ENCODE peak calls at places on chromosomes 12 and 14, in nine cellular contexts. L, V, Z, D, K, C, F, G and B are unnamed samples.

GRCh38 chr14:104563742-104564615 is 15.6 kb upstream of the C14orf180 start:
- DNase-seq in F (peak), G (peak), C (peak), V (no peak), K (peak), D (peak), L (peak), Z (no peak), B (peak)

GRCh38 chr12:132754555-132754954 is 7.1 kb downstream of the ANKLE2 start:
- DNase-seq in L (no peak), D (peak), K (no peak), C (no peak), Z (no peak), F (no peak), G (no peak), V (no peak), B (no peak)

GRCh38 chr12:50110127-50110761 is 1.8 kb upstream of the COX14 start:
- DNase-seq in G (peak), D (peak), Z (no peak), F (peak), K (no peak), C (no peak), L (no peak), V (peak), B (peak)

GRCh38 chr12:120079352-120080042 is 37.1 kb downstream of the RAB35 start:
- DNase-seq in K (no peak), C (peak), Z (no peak), G (no peak), L (no peak), D (no peak), F (peak), V (peak), B (no peak)

GRCh38 chr12:85155791-85156190 is 119.6 kb downstream of the LRRIQ1 start:
- DNase-seq in F (peak), V (peak), L (no peak), Z (peak), K (no peak), G (no peak), C (peak), D (peak), B (no peak)

GRCh38 chr14:101495827-101496778 is 65.2 kb upstream of the DIO3 start:
- DNase-seq in L (no peak), Z (no peak), K (no peak), F (no peak), C (no peak), D (no peak), V (no peak), G (no peak), B (peak)

GRCh38 chr12:39103552-39104165 is 198.3 kb upstream of the CPNE8 start:
- DNase-seq in G (peak), F (peak), D (peak), L (no peak), C (peak), V (peak), Z (peak), K (peak), B (no peak)

GRCh38 chr14:95361373-95362179 is 41.9 kb upstream of the CLMN start:
- DNase-seq in F (peak), L (no peak), D (peak), G (no peak), K (no peak), C (peak), V (peak), Z (no peak), B (peak)

GRCh38 chr14:89614009-89614691 is 197.1 kb upstream of the FOXN3 start:
- DNase-seq in K (no peak), G (no peak), L (no peak), D (no peak), F (peak), V (no peak), C (no peak), Z (no peak), B (no peak)

GRCh38 chr12:19165446-19165845 is 35.9 kb downstream of the PLEKHA5 start:
- DNase-seq in L (no peak), Z (no peak), F (no peak), K (no peak), D (no peak), G (no peak), V (no peak), C (peak), B (no peak)

GRCh38 chr12:46492471-46493351 is 120.1 kb upstream of the SLC38A2 start:
- DNase-seq in F (peak), D (no peak), L (peak), V (no peak), K (no peak), Z (peak), G (peak), C (peak), B (no peak)

DNA sequence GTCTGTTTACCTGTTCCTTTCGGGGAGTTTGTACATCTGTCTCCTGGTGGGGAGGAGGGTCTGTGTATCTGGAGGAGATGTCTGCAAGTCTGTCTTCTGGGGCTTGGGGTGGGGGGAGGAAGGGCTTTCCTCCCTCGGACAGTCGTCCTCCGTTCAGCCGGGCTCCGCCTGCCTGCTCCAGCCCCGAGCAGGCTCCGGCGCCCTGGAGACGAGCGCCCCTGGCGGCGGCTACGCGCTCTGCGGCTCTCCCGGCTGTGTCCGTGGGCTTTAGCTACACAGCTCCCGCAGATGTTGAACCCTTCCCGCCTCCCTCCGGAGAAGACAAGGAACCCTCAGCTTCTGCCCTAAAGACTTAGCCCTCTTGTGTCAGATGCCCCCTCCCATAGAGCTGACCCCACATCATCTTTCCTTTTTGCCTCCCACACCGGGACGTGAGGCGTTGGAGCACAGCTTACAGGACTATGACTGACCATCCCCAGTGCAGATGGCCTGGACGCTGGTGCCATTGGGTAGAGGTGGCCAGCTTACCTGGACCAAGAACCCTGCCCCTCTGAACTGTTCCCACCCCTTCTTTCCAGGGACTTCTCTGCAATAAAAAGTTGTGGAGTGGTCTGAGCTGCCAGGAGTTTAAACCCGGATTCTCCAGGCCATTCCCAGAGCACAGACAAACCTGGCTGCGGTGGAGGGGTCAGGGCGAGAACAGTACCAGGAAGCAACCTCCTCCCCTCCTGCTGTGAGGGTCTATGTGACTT is 4.7 kb downstream of the KRT86 start:
- DNase-seq in L (peak), C (peak), Z (peak), G (peak), K (peak), D (peak), V (peak), F (peak), B (peak)
- H3K4me3 ChIP-seq in L (no peak), C (peak), Z (peak), G (no peak), K (no peak), D (no peak), V (no peak), F (no peak), B (no peak)

GRCh38 chr12:3197131-3197818 is 120.1 kb downstream of the TSPAN9 start:
- DNase-seq in Z (no peak), C (no peak), K (no peak), F (no peak), V (no peak), G (no peak), D (no peak), L (no peak), B (no peak)

GRCh38 chr12:3201741-3202500 is 124.7 kb downstream of the TSPAN9 start:
- DNase-seq in L (no peak), C (no peak), D (no peak), K (no peak), F (no peak), Z (no peak), G (no peak), V (no peak), B (no peak)

GRCh38 chr12:3200032-3200617 is 122.9 kb downstream of the TSPAN9 start:
- DNase-seq in G (no peak), F (peak), C (peak), V (no peak), D (no peak), Z (peak), L (peak), K (no peak), B (peak)

GRCh38 chr12:3200779-3201738 is 123.9 kb downstream of the TSPAN9 start:
- DNase-seq in F (no peak), C (no peak), V (no peak), G (no peak), L (no peak), K (no peak), Z (no peak), D (no peak), B (no peak)

DNA sequence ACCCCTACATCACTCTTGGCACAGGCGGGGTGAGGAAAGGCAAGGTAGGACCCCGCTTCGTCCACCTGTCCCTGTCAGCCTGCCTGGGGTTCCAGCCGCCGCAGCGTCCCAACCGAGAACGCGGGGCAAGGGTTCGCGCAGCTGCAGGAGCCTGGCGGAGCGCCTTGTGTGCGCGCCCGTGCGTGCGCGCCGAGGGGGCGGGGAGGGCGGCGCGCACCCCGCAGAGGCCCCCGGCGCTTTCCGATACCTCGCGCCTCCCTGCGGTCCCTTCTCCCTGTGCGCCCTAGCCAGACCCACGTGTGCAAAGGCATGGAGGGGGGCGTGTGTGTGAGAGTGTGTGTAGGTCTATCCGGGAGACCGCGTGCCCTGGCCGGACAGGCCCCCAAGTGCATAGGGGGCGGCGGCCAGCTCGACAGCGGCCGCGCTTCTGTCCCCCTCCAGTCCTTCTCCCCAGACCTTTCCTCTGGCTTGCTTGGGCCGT is 122.4 kb downstream of the TSPAN9 start:
- DNase-seq in D (no peak), G (no peak), L (peak), K (no peak), F (peak), V (no peak), C (no peak), Z (peak), B (no peak)
- H3K4me3 ChIP-seq in D (no peak), G (peak), L (peak), K (no peak), F (peak), V (no peak), C (peak), Z (peak), B (peak)

GRCh38 chr12:66189476-66189823 is 436 bp downstream of the IRAK3 start:
- DNase-seq in K (no peak), F (peak), Z (no peak), L (no peak), C (no peak), V (no peak), D (peak), G (no peak), B (no peak)

GRCh38 chr12:66187822-66188221 is 1.2 kb upstream of the IRAK3 start:
- DNase-seq in D (no peak), G (no peak), L (no peak), K (no peak), F (no peak), C (no peak), Z (no peak), V (no peak), B (no peak)

GRCh38 chr12:66188584-66189475 is at the start of gene IRAK3:
- DNase-seq in Z (peak), G (no peak), V (no peak), K (peak), C (peak), F (peak), L (peak), D (peak), B (peak)

GRCh38 chr12:66191547-66192126 is 2.6 kb downstream of the IRAK3 start:
- DNase-seq in Z (no peak), F (no peak), V (no peak), D (no peak), G (no peak), C (peak), K (no peak), L (no peak), B (no peak)

GRCh38 chr12:66190519-66191406 is 1.7 kb downstream of the IRAK3 start:
- DNase-seq in G (peak), Z (no peak), C (peak), F (peak), D (peak), L (peak), V (no peak), K (no peak), B (no peak)
- H3K4me3 ChIP-seq in G (peak), Z (no peak), C (no peak), F (peak), D (peak), L (no peak), V (no peak), K (no peak), B (no peak)

GRCh38 chr12:65825573-65826512 is 1.6 kb downstream of the HMGA2 start:
- DNase-seq in V (peak), C (no peak), D (peak), K (no peak), F (peak), G (no peak), L (peak), Z (peak), B (peak)
- H3K4me3 ChIP-seq in V (peak), C (peak), D (peak), K (no peak), F (peak), G (peak), L (peak), Z (peak), B (peak)

GRCh38 chr12:113170926-113171325 is 14.4 kb downstream of the DDX54 start:
- DNase-seq in Z (no peak), L (no peak), C (no peak), F (no peak), G (no peak), K (no peak), V (no peak), D (no peak), B (no peak)
- H3K4me3 ChIP-seq in Z (no peak), L (no peak), C (no peak), F (no peak), G (no peak), K (no peak), V (no peak), D (no peak), B (no peak)

GRCh38 chr14:61269321-61270083 is 11.6 kb downstream of the TMEM30B start:
- DNase-seq in L (peak), C (peak), G (peak), Z (peak), D (peak), F (peak), V (peak), K (peak), B (peak)
- H3K4me3 ChIP-seq in L (peak), C (peak), G (peak), Z (peak), D (no peak), F (peak), V (peak), K (peak), B (peak)

GRCh38 chr14:69615471-69616407 is 4.3 kb downstream of the SUSD6 start:
- DNase-seq in Z (peak), G (peak), C (peak), K (peak), V (peak), D (peak), L (peak), F (peak), B (peak)
- H3K4me3 ChIP-seq in Z (peak), G (peak), C (no peak), K (peak), V (peak), D (peak), L (peak), F (peak), B (no peak)

DNA sequence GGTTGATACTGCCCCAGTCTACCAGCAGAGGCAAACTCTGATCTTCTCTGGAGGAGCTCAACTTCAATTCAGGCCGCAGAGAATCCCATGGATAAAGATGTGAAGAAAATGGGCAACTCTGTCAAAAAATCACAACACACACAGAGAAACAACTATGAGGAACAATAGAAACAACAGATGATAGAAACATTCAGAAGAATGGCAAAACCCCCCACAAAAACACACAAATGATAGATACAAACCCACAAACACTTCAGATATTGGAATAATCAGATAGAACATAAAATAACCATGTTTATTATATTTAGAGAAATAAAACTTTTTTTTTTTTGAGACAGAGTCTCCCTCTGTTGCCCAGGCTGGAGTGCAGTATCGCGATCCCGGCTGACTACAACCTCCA is 20.0 kb upstream of the HVCN1 start:
- DNase-seq in D (no peak), L (no peak), K (no peak), V (no peak), Z (no peak), F (no peak), G (no peak), C (no peak), B (no peak)
- H3K4me3 ChIP-seq in D (no peak), L (no peak), K (no peak), V (no peak), Z (no peak), F (no peak), G (no peak), C (no peak), B (no peak)

GRCh38 chr12:65868133-65868705 is 43.9 kb downstream of the HMGA2 start:
- DNase-seq in L (peak), F (peak), D (peak), Z (peak), V (no peak), K (no peak), C (peak), G (no peak), B (no peak)
- H3K4me3 ChIP-seq in L (no peak), F (no peak), D (peak), Z (no peak), V (no peak), K (no peak), C (no peak), G (no peak), B (no peak)

DNA sequence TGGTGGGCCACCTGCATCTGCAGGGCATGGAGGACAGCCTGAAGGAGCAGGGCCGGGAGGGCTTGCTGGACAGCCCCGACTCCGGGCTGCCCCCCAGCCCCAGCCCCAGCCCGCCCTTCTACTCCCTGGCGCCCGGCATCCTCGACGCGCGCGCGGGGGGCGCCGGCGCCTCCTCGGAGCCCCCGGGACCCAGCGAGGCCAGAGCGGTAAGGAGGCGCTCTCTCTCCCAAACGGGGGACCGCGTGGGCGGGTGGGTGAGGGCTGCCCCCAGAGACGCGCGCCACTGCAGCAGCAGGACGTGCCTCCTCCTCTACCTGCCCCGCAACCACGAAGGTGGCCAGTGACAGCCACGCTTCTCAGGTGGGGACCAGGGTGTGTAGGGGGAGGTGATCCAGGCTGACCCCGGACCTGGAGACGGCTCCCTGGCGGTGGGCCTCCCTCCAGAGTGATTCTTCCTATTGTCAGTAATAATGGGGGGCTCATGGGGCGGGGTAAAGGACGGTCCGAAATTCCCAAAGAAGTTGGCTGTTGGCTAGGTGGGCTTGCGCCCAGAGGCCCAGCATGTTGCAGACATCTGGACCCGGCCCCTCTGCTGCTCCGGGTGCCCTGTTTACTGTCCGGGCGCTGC is 652 bp downstream of the RFLNA start:
- DNase-seq in V (no peak), C (no peak), D (no peak), L (no peak), K (no peak), Z (no peak), G (no peak), F (no peak), B (no peak)
- H3K4me3 ChIP-seq in V (no peak), C (no peak), D (no peak), L (no peak), K (no peak), Z (peak), G (no peak), F (peak), B (peak)